ENCODE peak calls at places on chromosomes 2 and 18, in six cellular contexts. H, Y, E, O, Q and J are unnamed samples.

GRCh38 chr18:48937869-48938750 is 12.7 kb downstream of the SMAD7 start:
- DNase-seq in H (no peak), Y (no peak), E (no peak), O (no peak), Q (no peak), J (no peak)

GRCh38 chr2:113370478-113371091 is 66.9 kb upstream of the ZNG1B start:
- DNase-seq in H (peak; percentile 47), Y (peak; percentile 83), E (peak; percentile 47), O (peak; percentile 77), Q (peak; percentile 87), J (no peak)

GRCh38 chr2:198917926-198918325 is 539.8 kb downstream of the SATB2 start:
- DNase-seq in H (no peak), Y (no peak), E (no peak), O (no peak), Q (no peak), J (no peak)

GRCh38 chr2:202149155-202149762 is 76.2 kb downstream of the KIAA2012 start:
- DNase-seq in H (no peak), Y (peak; percentile 58), E (no peak), O (no peak), Q (peak; percentile 81), J (no peak)

GRCh38 chr2:190139371-190139770 is 76.8 kb upstream of the MSTN start:
- DNase-seq in H (no peak), Y (no peak), E (no peak), O (no peak), Q (no peak), J (no peak)

GRCh38 chr18:73118121-73118816 is 250.5 kb upstream of the NETO1 start:
- DNase-seq in H (no peak), Y (no peak), E (no peak), O (no peak), Q (peak; percentile 76), J (no peak)

GRCh38 chr2:217717541-217717940 is 285.3 kb downstream of the TNS1 start:
- DNase-seq in H (no peak), Y (no peak), E (no peak), O (no peak), Q (no peak), J (no peak)

GRCh38 chr2:239830718-239831271 is 194.3 kb downstream of the NDUFA10 start:
- DNase-seq in H (no peak), Y (no peak), E (no peak), O (peak; percentile 24), Q (no peak), J (no peak)

GRCh38 chr2:56148825-56149224 is 35.0 kb upstream of the CCDC85A start:
- DNase-seq in H (no peak), Y (no peak), E (no peak), O (no peak), Q (peak; percentile 34), J (no peak)

GRCh38 chr2:234422242-234422641 is 74.6 kb downstream of the ARL4C start:
- DNase-seq in H (no peak), Y (no peak), E (no peak), O (no peak), Q (peak; percentile 94), J (no peak)

GRCh38 chr2:227872676-227873075 is 1.2 kb downstream of the DAW1 start:
- DNase-seq in H (no peak), Y (no peak), E (no peak), O (no peak), Q (no peak), J (no peak)

GRCh38 chr18:44134447-44134846 is 546.2 kb upstream of the SETBP1 start:
- DNase-seq in H (no peak), Y (peak; percentile 6), E (no peak), O (no peak), Q (no peak), J (no peak)

GRCh38 chr18:36461551-36461987 is 164.1 kb downstream of the FHOD3 start:
- DNase-seq in H (no peak), Y (no peak), E (no peak), O (no peak), Q (no peak), J (no peak)

GRCh38 chr2:161913865-161914264 is 160.2 kb downstream of the DPP4 start:
- DNase-seq in H (no peak), Y (no peak), E (no peak), O (no peak), Q (peak; percentile 67), J (no peak)

GRCh38 chr18:13216732-13217465 is 1.7 kb upstream of the LDLRAD4 start:
- DNase-seq in H (peak; percentile 73), Y (peak; percentile 61), E (peak; percentile 14), O (peak; percentile 46), Q (peak; percentile 20), J (no peak)

GRCh38 chr2:209499071-209499470 is 75.2 kb downstream of the MAP2 start:
- DNase-seq in H (no peak), Y (no peak), E (no peak), O (no peak), Q (peak; percentile 62), J (no peak)

GRCh38 chr2:118848381-118849225 is 1.2 kb upstream of the EN1 start:
- DNase-seq in H (no peak), Y (peak; percentile 74), E (no peak), O (no peak), Q (no peak), J (no peak)

GRCh38 chr2:7881456-7881855 is 800.4 kb upstream of the ID2 start:
- DNase-seq in H (no peak), Y (no peak), E (peak; percentile 43), O (no peak), Q (no peak), J (no peak)

GRCh38 chr2:238158018-238158806 is 558 bp upstream of the ERFE start:
- DNase-seq in H (peak; percentile 30), Y (peak; percentile 64), E (no peak), O (no peak), Q (no peak), J (no peak)

GRCh38 chr2:238160206-238161129 is 1.7 kb downstream of the ERFE start:
- DNase-seq in H (peak; percentile 28), Y (peak; percentile 66), E (peak; percentile 18), O (no peak), Q (no peak), J (no peak)

GRCh38 chr2:238161291-238162051 is 2.7 kb downstream of the ERFE start:
- DNase-seq in H (peak; percentile 24), Y (no peak), E (no peak), O (no peak), Q (no peak), J (no peak)

GRCh38 chr2:238158807-238159539 is at the start of gene ERFE:
- DNase-seq in H (peak; percentile 67), Y (peak; percentile 81), E (peak; percentile 40), O (no peak), Q (peak; percentile 35), J (no peak)

GRCh38 chr2:238159676-238160205 is 971 bp downstream of the ERFE start:
- DNase-seq in H (peak; percentile 23), Y (no peak), E (no peak), O (no peak), Q (no peak), J (no peak)
- H3K4me3 ChIP-seq in H (no peak overlapping the region), Y (peak overlapping the region; percentile 63), E (no peak overlapping the region), O (no peak overlapping the region), Q (no peak overlapping the region), J (no peak overlapping the region)

DNA sequence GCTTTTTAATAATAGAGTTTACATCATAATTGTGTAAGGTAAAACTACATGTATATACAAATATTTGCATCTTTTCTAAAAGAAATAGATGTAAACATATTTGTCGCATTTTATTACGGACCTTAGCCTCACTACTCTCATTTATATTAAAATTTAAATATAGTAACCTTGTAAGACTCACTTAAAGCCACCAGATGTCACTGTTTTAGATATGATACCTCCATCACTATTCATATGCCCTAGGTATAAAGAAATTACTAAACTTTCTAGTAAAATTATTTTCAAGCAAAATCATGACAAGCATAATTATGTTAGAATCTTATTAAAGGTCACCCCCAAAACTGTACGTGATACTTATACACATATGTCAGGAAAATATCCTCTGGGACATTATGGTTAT is 674.3 kb upstream of the REG3G start:
- DNase-seq in H (no peak), Y (peak; percentile 33), E (no peak), O (no peak), Q (peak; percentile 1), J (no peak)
- TF ChIP-seq CTCF in H (no peak), Y (no peak), E (no peak), O (no peak), Q (no peak), J (no peak)

GRCh38 chr2:40283111-40283909 is 168.6 kb downstream of the SLC8A1 start:
- DNase-seq in H (no peak), Y (no peak), E (no peak), O (no peak), Q (no peak), J (no peak)

GRCh38 chr2:40279479-40279878 is 172.4 kb downstream of the SLC8A1 start:
- DNase-seq in H (no peak), Y (no peak), E (no peak), O (no peak), Q (no peak), J (no peak)

GRCh38 chr2:40284797-40285196 is 167.1 kb downstream of the SLC8A1 start:
- DNase-seq in H (no peak), Y (no peak), E (no peak), O (no peak), Q (no peak), J (no peak)

GRCh38 chr2:40281021-40281940 is 170.6 kb downstream of the SLC8A1 start:
- DNase-seq in H (no peak), Y (no peak), E (peak; percentile 64), O (no peak), Q (peak; percentile 73), J (peak; percentile 21)

DNA sequence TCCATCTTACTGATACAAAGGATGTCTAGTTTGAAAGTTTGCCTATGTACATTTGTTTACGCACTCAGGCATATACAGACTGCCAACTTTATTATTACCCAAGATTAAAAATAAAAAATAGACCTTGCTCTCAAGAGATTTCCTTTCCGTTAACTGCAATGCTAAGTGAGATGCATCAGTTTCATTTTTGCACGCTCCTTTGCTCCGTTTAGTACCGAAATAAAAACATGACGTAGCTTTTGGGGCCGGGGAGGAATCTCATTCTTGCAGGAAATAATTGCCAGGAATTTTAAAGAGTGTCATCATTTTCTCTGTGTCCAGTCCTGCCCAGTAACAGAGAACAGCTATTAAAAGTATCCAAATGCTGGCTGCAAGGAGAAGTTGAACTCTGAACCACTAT is 169.5 kb downstream of the SLC8A1 start:
- DNase-seq in H (no peak), Y (no peak), E (peak; percentile 16), O (no peak), Q (no peak), J (no peak)
- H3K4me3 ChIP-seq in H (no peak overlapping the region), Y (no peak overlapping the region), E (peak overlapping the region; percentile 51), O (peak overlapping the region; percentile 12), Q (no peak overlapping the region), J (peak overlapping the region; percentile 20)

GRCh38 chr2:241701405-241702154 is at the start of gene ING5:
- DNase-seq in H (peak; percentile 98), Y (peak; percentile 97), E (peak; percentile 97), O (peak; percentile 99), Q (peak; percentile 93), J (peak; percentile 52)

GRCh38 chr2:241703128-241703604 is 1.3 kb downstream of the ING5 start:
- DNase-seq in H (no peak), Y (no peak), E (no peak), O (peak; percentile 30), Q (peak; percentile 40), J (no peak)

GRCh38 chr2:241702405-241703127 is 727 bp downstream of the ING5 start:
- DNase-seq in H (peak; percentile 89), Y (peak; percentile 92), E (peak; percentile 94), O (peak; percentile 83), Q (peak; percentile 88), J (peak; percentile 63)

GRCh38 chr2:241702155-241702404 is 241 bp downstream of the ING5 start:
- DNase-seq in H (peak; percentile 87), Y (no peak), E (peak; percentile 92), O (no peak), Q (no peak), J (no peak)

DNA sequence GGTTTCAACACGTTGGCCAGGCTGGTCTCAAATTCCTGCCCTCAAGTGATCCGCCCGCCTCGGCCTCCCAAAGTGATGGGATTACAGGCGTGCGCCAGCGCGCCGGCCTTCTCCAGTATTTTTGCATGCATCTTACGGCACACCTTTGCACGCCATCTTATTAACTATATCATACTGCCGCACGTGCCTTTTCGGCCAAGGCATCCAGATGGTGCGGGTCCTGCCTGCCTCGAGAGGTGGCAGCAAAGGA is 759 bp upstream of the ING5 start:
- DNase-seq in H (no peak), Y (no peak), E (no peak), O (no peak), Q (peak; percentile 62), J (peak; percentile 66)
- TF ChIP-seq CTCF in H (no peak), Y (peak; percentile 55), E (peak; percentile 38), O (no peak), Q (peak; percentile 36), J (peak; percentile 29)